ENCODE peak calls at places on chromosomes 1 and 21, in five cellular contexts. One of them, this sample, is unnamed.

GRCh38 chr1:184298321-184299052 is 88.3 kb upstream of the C1orf21 start:
- DNase-seq in prostate gland: no peak
- DNase-seq in iPS DF 6.9: no peak
- DNase-seq in NCI-H748 treated with DMSO at 0.1 percent for 48 hours: no peak
- DNase-seq in A549: no peak
- DNase-seq in this sample: no peak

GRCh38 chr1:15353839-15354579 is 55.7 kb upstream of the EFHD2 start:
- DNase-seq in prostate gland: no peak
- DNase-seq in iPS DF 6.9: no peak
- DNase-seq in NCI-H748 treated with DMSO at 0.1 percent for 48 hours: no peak
- DNase-seq in A549: no peak
- DNase-seq in this sample: no peak

GRCh38 chr1:39398278-39399010 is 93.0 kb upstream of the BMP8A start:
- DNase-seq in prostate gland: no peak
- DNase-seq in iPS DF 6.9: no peak
- DNase-seq in NCI-H748 treated with DMSO at 0.1 percent for 48 hours: no peak
- DNase-seq in A549: peak
- DNase-seq in this sample: no peak

GRCh38 chr1:203038891-203039608 is 12.8 kb downstream of the PPFIA4 start:
- DNase-seq in prostate gland: peak
- DNase-seq in iPS DF 6.9: peak
- DNase-seq in NCI-H748 treated with DMSO at 0.1 percent for 48 hours: peak
- DNase-seq in A549: peak
- DNase-seq in this sample: peak

GRCh38 chr21:34857122-34857713 is 188.4 kb downstream of the CLIC6 start:
- DNase-seq in prostate gland: no peak
- DNase-seq in iPS DF 6.9: no peak
- DNase-seq in NCI-H748 treated with DMSO at 0.1 percent for 48 hours: no peak
- DNase-seq in A549: no peak
- DNase-seq in this sample: no peak

GRCh38 chr1:43009274-43009673 is 50.6 kb upstream of the SLC2A1 start:
- DNase-seq in prostate gland: no peak
- DNase-seq in iPS DF 6.9: no peak
- DNase-seq in NCI-H748 treated with DMSO at 0.1 percent for 48 hours: peak
- DNase-seq in A549: no peak
- DNase-seq in this sample: no peak

GRCh38 chr1:74716822-74717221 is 16.0 kb downstream of the CRYZ start:
- DNase-seq in prostate gland: no peak
- DNase-seq in iPS DF 6.9: no peak
- DNase-seq in NCI-H748 treated with DMSO at 0.1 percent for 48 hours: no peak
- DNase-seq in A549: no peak
- DNase-seq in this sample: no peak

GRCh38 chr1:156160000-156160743 is 6.8 kb downstream of the SEMA4A start:
- DNase-seq in prostate gland: no peak
- DNase-seq in iPS DF 6.9: no peak
- DNase-seq in NCI-H748 treated with DMSO at 0.1 percent for 48 hours: no peak
- DNase-seq in A549: no peak
- DNase-seq in this sample: no peak

GRCh38 chr1:36523850-36524249 is 41.1 kb upstream of the CSF3R start:
- DNase-seq in prostate gland: no peak
- DNase-seq in iPS DF 6.9: no peak
- DNase-seq in NCI-H748 treated with DMSO at 0.1 percent for 48 hours: no peak
- DNase-seq in A549: no peak
- DNase-seq in this sample: no peak

GRCh38 chr1:195637474-195637873 is 970.8 kb downstream of the KCNT2 start:
- DNase-seq in prostate gland: no peak
- DNase-seq in iPS DF 6.9: no peak
- DNase-seq in NCI-H748 treated with DMSO at 0.1 percent for 48 hours: no peak
- DNase-seq in A549: no peak
- DNase-seq in this sample: no peak

GRCh38 chr1:177077734-177078489 is 86.6 kb downstream of the ASTN1 start:
- DNase-seq in prostate gland: no peak
- DNase-seq in iPS DF 6.9: no peak
- DNase-seq in NCI-H748 treated with DMSO at 0.1 percent for 48 hours: no peak
- DNase-seq in A549: no peak
- DNase-seq in this sample: no peak

GRCh38 chr1:175146535-175147213 is 45.9 kb downstream of the KIAA0040 start:
- DNase-seq in prostate gland: peak
- DNase-seq in iPS DF 6.9: peak
- DNase-seq in NCI-H748 treated with DMSO at 0.1 percent for 48 hours: no peak
- DNase-seq in A549: peak
- DNase-seq in this sample: peak